ENCODE peak calls at places on chromosomes 16 and 17, in four cellular contexts. N is AG10803, Z is BJ, L is H1. K is an unnamed sample.

GRCh38 chr16:28984619-28985135 is at the start of gene LAT:
- DNase-seq in N (no peak), Z (no peak), L (no peak), K (no peak)

GRCh38 chr16:81374514-81374913 is 59.8 kb downstream of the GAN start:
- DNase-seq in N (no peak), Z (no peak), L (no peak), K (no peak)

GRCh38 chr17:61221597-61222471 is 177.8 kb upstream of the TBX2 start:
- DNase-seq in N (peak), Z (no peak), L (no peak), K (no peak)

GRCh38 chr17:40548982-40549680 is 16.1 kb downstream of the CCR7 start:
- DNase-seq in N (peak), Z (peak), L (no peak), K (peak)

GRCh38 chr16:68416057-68417046 is 32.0 kb downstream of the SMPD3 start:
- DNase-seq in N (no peak), Z (no peak), L (no peak), K (no peak)

GRCh38 chr16:11107781-11108465 is 148.1 kb downstream of the SOCS1 start:
- DNase-seq in N (peak), Z (no peak), L (no peak), K (no peak)

GRCh38 chr17:19262650-19263620 is 25.8 kb downstream of the EPN2 start:
- DNase-seq in N (peak), Z (no peak), L (no peak), K (no peak)

GRCh38 chr16:85421338-85422123 is 191.6 kb upstream of the GSE1 start:
- DNase-seq in N (no peak), Z (no peak), L (no peak), K (no peak)

GRCh38 chr17:39800540-39800939 is 62.8 kb downstream of the GRB7 start:
- DNase-seq in N (no peak), Z (no peak), L (no peak), K (no peak)

GRCh38 chr17:80844418-80844990 is 147.1 kb upstream of the CHMP6 start:
- DNase-seq in N (no peak), Z (no peak), L (no peak), K (no peak)

GRCh38 chr17:29179232-29180036 is 764 bp downstream of the MYO18A start:
- DNase-seq in N (no peak), Z (no peak), L (peak), K (no peak)

GRCh38 chr17:18959071-18959844 is 7.3 kb downstream of the SLC5A10 start:
- DNase-seq in N (no peak), Z (no peak), L (no peak), K (no peak)

GRCh38 chr16:78045865-78046581 is 23.7 kb downstream of the CLEC3A start:
- DNase-seq in N (peak), Z (no peak), L (peak), K (peak)

GRCh38 chr17:75848523-75849303 is 4.5 kb upstream of the UNC13D start:
- DNase-seq in N (no peak), Z (no peak), L (peak), K (no peak)

GRCh38 chr17:4199818-4200402 is 56.9 kb downstream of the CYB5D2 start:
- DNase-seq in N (peak), Z (no peak), L (no peak), K (no peak)

GRCh38 chr17:64160378-64160777 is 30.4 kb upstream of the ERN1 start:
- DNase-seq in N (peak), Z (no peak), L (no peak), K (no peak)

GRCh38 chr17:39813631-39814030 is 50.5 kb downstream of the IKZF3 start:
- DNase-seq in N (no peak), Z (no peak), L (no peak), K (no peak)

GRCh38 chr17:68318103-68318991 is 27.1 kb downstream of the ARSG start:
- DNase-seq in N (peak), Z (no peak), L (no peak), K (no peak)

GRCh38 chr16:85812811-85813700 is 13.6 kb downstream of the COX4I1 start:
- DNase-seq in N (no peak), Z (no peak), L (no peak), K (no peak)

GRCh38 chr17:3888343-3889171 is 4.3 kb downstream of the CAMKK1 start:
- DNase-seq in N (peak), Z (peak), L (no peak), K (peak)

GRCh38 chr16:71626858-71627213 is 852 bp downstream of the MARVELD3 start:
- DNase-seq in N (no peak), Z (no peak), L (no peak), K (no peak)

GRCh38 chr16:48277158-48277557 is 29.8 kb upstream of the ABCC11 start:
- DNase-seq in N (no peak), Z (no peak), L (no peak), K (no peak)

GRCh38 chr17:82753201-82753464 is 1.3 kb downstream of the TBCD start:
- DNase-seq in N (no peak), Z (no peak), L (no peak), K (no peak)
- H3K4me3 ChIP-seq in N (peak), Z (peak), L (peak), K (peak)

DNA sequence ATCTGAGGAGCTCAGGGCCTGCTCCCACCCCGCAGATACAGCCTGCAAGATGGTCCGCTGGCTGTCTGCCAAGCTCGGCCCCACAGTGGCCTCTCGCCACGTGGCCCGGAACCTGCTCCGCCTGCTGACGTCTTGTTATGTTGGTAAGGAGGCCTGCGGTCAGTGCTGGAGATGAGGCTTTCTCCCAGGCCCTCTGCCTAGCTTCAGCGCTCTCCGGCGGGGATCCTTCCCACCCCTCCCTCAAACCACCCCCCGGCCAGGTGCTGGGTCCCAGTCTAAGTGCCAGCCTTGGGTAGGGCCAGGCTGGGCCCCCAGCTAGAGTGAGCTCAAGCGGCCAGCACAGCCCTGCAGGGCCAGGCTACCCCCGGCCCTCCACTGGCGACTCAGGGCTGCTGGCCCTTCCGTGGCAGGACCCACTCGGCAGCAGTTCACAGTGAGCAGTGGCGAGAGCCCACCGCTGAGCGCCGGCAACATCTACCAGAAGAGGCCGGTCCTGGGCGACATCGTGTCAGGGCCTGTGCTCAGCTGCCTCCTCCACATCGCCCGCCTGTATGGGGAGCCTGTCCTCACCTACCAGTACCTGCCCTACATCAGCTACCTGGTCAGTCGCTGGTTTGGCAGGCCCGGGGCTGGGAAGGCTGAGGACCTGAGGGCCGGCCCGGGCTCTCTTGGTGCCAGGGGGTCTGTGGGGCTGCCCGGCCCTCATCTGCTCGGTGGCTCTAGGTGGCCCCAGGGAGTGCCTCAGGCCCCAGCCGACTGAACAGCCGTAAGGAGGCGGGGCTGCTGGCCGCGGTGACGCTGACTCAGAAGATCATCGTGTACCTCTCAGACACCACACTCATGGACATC is 6.1 kb downstream of the WDR81 start:
- DNase-seq in N (peak), Z (peak), L (no peak), K (no peak)
- H3K4me3 ChIP-seq in N (peak), Z (no peak), L (no peak), K (no peak)

GRCh38 chr16:1459967-1460366 is 14.9 kb downstream of the CLCN7 start:
- DNase-seq in N (no peak), Z (no peak), L (no peak), K (no peak)
- H3K4me3 ChIP-seq in N (no peak), Z (no peak), L (no peak), K (no peak)

GRCh38 chr17:5439446-5439764 is 450 bp upstream of the C1QBP start:
- DNase-seq in N (no peak), Z (no peak), L (no peak), K (no peak)
- H3K4me3 ChIP-seq in N (peak), Z (no peak), L (peak), K (no peak)

GRCh38 chr16:371729-372521 is 1.6 kb upstream of the MRPL28 start:
- DNase-seq in N (no peak), Z (no peak), L (no peak), K (no peak)

GRCh38 chr16:373020-373598 is 2.8 kb upstream of the MRPL28 start:
- DNase-seq in N (no peak), Z (no peak), L (no peak), K (no peak)

GRCh38 chr16:373848-374615 is 3.7 kb upstream of the MRPL28 start:
- DNase-seq in N (no peak), Z (no peak), L (no peak), K (no peak)

GRCh38 chr16:370980-371728 is 816 bp upstream of the MRPL28 start:
- DNase-seq in N (no peak), Z (no peak), L (no peak), K (no peak)

GRCh38 chr16:372584-372983 is 2.2 kb upstream of the MRPL28 start:
- DNase-seq in N (no peak), Z (no peak), L (no peak), K (no peak)
- H3K4me3 ChIP-seq in N (no peak), Z (no peak), L (no peak), K (no peak)

DNA sequence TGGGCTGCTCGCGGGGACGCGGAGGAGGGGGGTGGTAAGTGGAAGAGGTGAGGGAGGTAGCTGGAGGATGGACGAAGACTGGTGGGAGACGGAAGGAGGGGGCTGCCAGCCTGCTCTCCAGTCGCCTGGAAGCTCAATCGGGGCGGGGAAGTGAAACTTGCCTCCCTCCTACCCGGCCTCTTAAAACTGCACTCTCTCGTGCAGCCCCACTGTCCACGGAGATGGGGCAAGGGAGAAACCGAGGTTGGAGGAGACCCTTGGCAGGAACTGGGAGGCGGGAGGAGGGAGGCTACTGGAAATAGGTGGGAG is 1.1 kb downstream of the SOX9 start:
- DNase-seq in N (no peak), Z (no peak), L (no peak), K (no peak)
- H3K4me3 ChIP-seq in N (peak), Z (peak), L (peak), K (peak)

GRCh38 chr16:88532434-88533241 is 37.6 kb upstream of the ZC3H18 start:
- DNase-seq in N (no peak), Z (no peak), L (no peak), K (no peak)
- H3K4me3 ChIP-seq in N (peak), Z (no peak), L (peak), K (no peak)

GRCh38 chr16:66250686-66251405 is 115.6 kb upstream of the CDH5 start:
- DNase-seq in N (peak), Z (no peak), L (no peak), K (no peak)

GRCh38 chr16:66248096-66248495 is 118.4 kb upstream of the CDH5 start:
- DNase-seq in N (no peak), Z (peak), L (no peak), K (no peak)

GRCh38 chr16:66254106-66254505 is 112.4 kb upstream of the CDH5 start:
- DNase-seq in N (peak), Z (no peak), L (no peak), K (no peak)

GRCh38 chr16:66254751-66255150 is 111.7 kb upstream of the CDH5 start:
- DNase-seq in N (peak), Z (no peak), L (no peak), K (no peak)

GRCh38 chr16:66251406-66252160 is 114.9 kb upstream of the CDH5 start:
- DNase-seq in N (no peak), Z (no peak), L (no peak), K (no peak)
- H3K4me3 ChIP-seq in N (no peak), Z (no peak), L (no peak), K (no peak)